ENCODE peak calls at places on chromosome 10, in nine cellular contexts. One of them, this sample, is unnamed.

GRCh38 chr10:17989908-17990767 is 38.4 kb downstream of the SLC39A12 start:
- DNase-seq in dorsolateral prefrontal cortex: no peak
- DNase-seq in endodermal cell: no peak
- DNase-seq in Calu3: no peak
- DNase-seq in cardiac muscle cell: peak; percentile 45
- DNase-seq in GM13976: peak; percentile 58
- DNase-seq in fibroblast of the aortic adventitia: peak; percentile 65
- DNase-seq in mammary epithelial cell: peak; percentile 84
- DNase-seq in left ventricle myocardium inferior: no peak
- DNase-seq in this sample: no peak

GRCh38 chr10:88515235-88515634 is 67.9 kb downstream of the RNLS start:
- DNase-seq in Calu3: no peak
- DNase-seq in GM13976: no peak
- DNase-seq in mammary epithelial cell: no peak
- DNase-seq in dorsolateral prefrontal cortex: no peak
- DNase-seq in cardiac muscle cell: no peak
- DNase-seq in endodermal cell: no peak
- DNase-seq in left ventricle myocardium inferior: no peak
- DNase-seq in fibroblast of the aortic adventitia: no peak
- DNase-seq in this sample: no peak

GRCh38 chr10:127405221-127405620 is 143.9 kb upstream of the NPS start:
- DNase-seq in endodermal cell: no peak
- DNase-seq in cardiac muscle cell: peak; percentile 49
- DNase-seq in Calu3: no peak
- DNase-seq in mammary epithelial cell: no peak
- DNase-seq in fibroblast of the aortic adventitia: peak; percentile 70
- DNase-seq in dorsolateral prefrontal cortex: no peak
- DNase-seq in GM13976: no peak
- DNase-seq in left ventricle myocardium inferior: no peak
- DNase-seq in this sample: no peak

GRCh38 chr10:100724531-100725027 is 20.8 kb upstream of the PAX2 start:
- DNase-seq in fibroblast of the aortic adventitia: no peak
- DNase-seq in cardiac muscle cell: no peak
- DNase-seq in mammary epithelial cell: no peak
- DNase-seq in left ventricle myocardium inferior: no peak
- DNase-seq in endodermal cell: peak; percentile 66
- DNase-seq in Calu3: no peak
- DNase-seq in dorsolateral prefrontal cortex: no peak
- DNase-seq in GM13976: no peak
- DNase-seq in this sample: no peak

GRCh38 chr10:114686013-114686412 is 27.9 kb upstream of the ABLIM1 start:
- DNase-seq in endodermal cell: no peak
- DNase-seq in fibroblast of the aortic adventitia: no peak
- DNase-seq in cardiac muscle cell: no peak
- DNase-seq in Calu3: no peak
- DNase-seq in dorsolateral prefrontal cortex: no peak
- DNase-seq in mammary epithelial cell: peak; percentile 56
- DNase-seq in left ventricle myocardium inferior: no peak
- DNase-seq in GM13976: no peak
- DNase-seq in this sample: no peak

GRCh38 chr10:127374074-127374680 is 174.9 kb upstream of the NPS start:
- DNase-seq in cardiac muscle cell: no peak
- DNase-seq in endodermal cell: no peak
- DNase-seq in left ventricle myocardium inferior: no peak
- DNase-seq in Calu3: no peak
- DNase-seq in fibroblast of the aortic adventitia: no peak
- DNase-seq in dorsolateral prefrontal cortex: no peak
- DNase-seq in GM13976: no peak
- DNase-seq in mammary epithelial cell: no peak
- DNase-seq in this sample: no peak

GRCh38 chr10:113844091-113844490 is 9.8 kb downstream of the DCLRE1A start:
- DNase-seq in cardiac muscle cell: no peak
- DNase-seq in Calu3: no peak
- DNase-seq in mammary epithelial cell: no peak
- DNase-seq in left ventricle myocardium inferior: no peak
- DNase-seq in fibroblast of the aortic adventitia: no peak
- DNase-seq in dorsolateral prefrontal cortex: no peak
- DNase-seq in endodermal cell: no peak
- DNase-seq in GM13976: no peak
- DNase-seq in this sample: no peak

GRCh38 chr10:25113231-25114035 is 61.4 kb upstream of the GPR158 start:
- DNase-seq in Calu3: peak; percentile 89
- DNase-seq in left ventricle myocardium inferior: peak; percentile 61
- DNase-seq in mammary epithelial cell: peak; percentile 91
- DNase-seq in cardiac muscle cell: peak; percentile 95
- DNase-seq in endodermal cell: peak; percentile 94
- DNase-seq in dorsolateral prefrontal cortex: peak; percentile 61
- DNase-seq in GM13976: peak; percentile 60
- DNase-seq in fibroblast of the aortic adventitia: peak; percentile 78
- DNase-seq in this sample: peak; percentile 60

GRCh38 chr10:121282797-121283515 is 315.3 kb downstream of the FGFR2 start:
- DNase-seq in dorsolateral prefrontal cortex: no peak
- DNase-seq in mammary epithelial cell: no peak
- DNase-seq in left ventricle myocardium inferior: no peak
- DNase-seq in Calu3: no peak
- DNase-seq in endodermal cell: no peak
- DNase-seq in cardiac muscle cell: no peak
- DNase-seq in GM13976: no peak
- DNase-seq in fibroblast of the aortic adventitia: no peak
- DNase-seq in this sample: no peak

GRCh38 chr10:89652971-89653370 is 7.9 kb upstream of the PANK1 start:
- DNase-seq in mammary epithelial cell: no peak
- DNase-seq in fibroblast of the aortic adventitia: no peak
- DNase-seq in left ventricle myocardium inferior: no peak
- DNase-seq in GM13976: no peak
- DNase-seq in Calu3: no peak
- DNase-seq in endodermal cell: no peak
- DNase-seq in dorsolateral prefrontal cortex: no peak
- DNase-seq in cardiac muscle cell: no peak
- DNase-seq in this sample: no peak

GRCh38 chr10:42866115-42866995 is 83.8 kb downstream of the BMS1 start:
- DNase-seq in mammary epithelial cell: peak; percentile 57
- DNase-seq in cardiac muscle cell: peak; percentile 82
- DNase-seq in Calu3: peak; percentile 87
- DNase-seq in fibroblast of the aortic adventitia: peak; percentile 74
- DNase-seq in dorsolateral prefrontal cortex: peak; percentile 69
- DNase-seq in endodermal cell: peak; percentile 94
- DNase-seq in GM13976: peak; percentile 73
- DNase-seq in left ventricle myocardium inferior: peak; percentile 80
- DNase-seq in this sample: peak; percentile 68

GRCh38 chr10:75261813-75262725 is 26.3 kb upstream of the COMTD1 start:
- DNase-seq in mammary epithelial cell: no peak
- DNase-seq in endodermal cell: no peak
- DNase-seq in left ventricle myocardium inferior: no peak
- DNase-seq in Calu3: no peak
- DNase-seq in fibroblast of the aortic adventitia: no peak
- DNase-seq in cardiac muscle cell: no peak
- DNase-seq in GM13976: no peak
- DNase-seq in dorsolateral prefrontal cortex: no peak
- DNase-seq in this sample: no peak

GRCh38 chr10:45003432-45004000 is 2.8 kb downstream of the ZNF22 start:
- DNase-seq in fibroblast of the aortic adventitia: no peak
- DNase-seq in GM13976: no peak
- DNase-seq in Calu3: no peak
- DNase-seq in left ventricle myocardium inferior: no peak
- DNase-seq in cardiac muscle cell: no peak
- DNase-seq in mammary epithelial cell: no peak
- DNase-seq in dorsolateral prefrontal cortex: no peak
- DNase-seq in endodermal cell: no peak
- DNase-seq in this sample: no peak

GRCh38 chr10:45004661-45005060 is 3.9 kb downstream of the ZNF22 start:
- DNase-seq in mammary epithelial cell: no peak
- DNase-seq in endodermal cell: no peak
- DNase-seq in cardiac muscle cell: no peak
- DNase-seq in fibroblast of the aortic adventitia: no peak
- DNase-seq in Calu3: no peak
- DNase-seq in left ventricle myocardium inferior: no peak
- DNase-seq in GM13976: no peak
- DNase-seq in dorsolateral prefrontal cortex: no peak
- DNase-seq in this sample: no peak

GRCh38 chr10:45000138-45000763 is 472 bp upstream of the ZNF22 start:
- DNase-seq in dorsolateral prefrontal cortex: no peak
- DNase-seq in mammary epithelial cell: no peak
- DNase-seq in GM13976: no peak
- DNase-seq in fibroblast of the aortic adventitia: peak; percentile 95
- DNase-seq in endodermal cell: peak; percentile 53
- DNase-seq in Calu3: no peak
- DNase-seq in cardiac muscle cell: peak; percentile 90
- DNase-seq in left ventricle myocardium inferior: peak; percentile 89
- DNase-seq in this sample: no peak

GRCh38 chr10:45000764-45001381 is at the start of gene ZNF22:
- DNase-seq in dorsolateral prefrontal cortex: peak; percentile 58
- DNase-seq in fibroblast of the aortic adventitia: peak; percentile 59
- DNase-seq in endodermal cell: peak; percentile 86
- DNase-seq in cardiac muscle cell: peak; percentile 85
- DNase-seq in GM13976: peak; percentile 80
- DNase-seq in left ventricle myocardium inferior: peak; percentile 73
- DNase-seq in mammary epithelial cell: peak; percentile 44
- DNase-seq in Calu3: peak; percentile 57
- DNase-seq in this sample: peak; percentile 83

GRCh38 chr10:45001382-45002148 is 842 bp downstream of the ZNF22 start:
- DNase-seq in endodermal cell: peak; percentile 74
- DNase-seq in fibroblast of the aortic adventitia: peak; percentile 80
- DNase-seq in GM13976: peak; percentile 74
- DNase-seq in cardiac muscle cell: peak; percentile 83
- DNase-seq in dorsolateral prefrontal cortex: no peak
- DNase-seq in mammary epithelial cell: peak; percentile 78
- DNase-seq in left ventricle myocardium inferior: peak; percentile 78
- DNase-seq in Calu3: peak; percentile 68
- DNase-seq in this sample: no peak
- TF ChIP-seq CTCF in endodermal cell: peak; percentile 45
- TF ChIP-seq CTCF in fibroblast of the aortic adventitia: peak; percentile 46
- TF ChIP-seq CTCF in GM13976: no peak
- TF ChIP-seq CTCF in cardiac muscle cell: peak; percentile 24
- TF ChIP-seq CTCF in dorsolateral prefrontal cortex: peak; percentile 27
- TF ChIP-seq CTCF in mammary epithelial cell: peak; percentile 25
- TF ChIP-seq CTCF in left ventricle myocardium inferior: peak; percentile 41
- TF ChIP-seq CTCF in Calu3: no peak
- TF ChIP-seq CTCF in this sample: no peak

DNA sequence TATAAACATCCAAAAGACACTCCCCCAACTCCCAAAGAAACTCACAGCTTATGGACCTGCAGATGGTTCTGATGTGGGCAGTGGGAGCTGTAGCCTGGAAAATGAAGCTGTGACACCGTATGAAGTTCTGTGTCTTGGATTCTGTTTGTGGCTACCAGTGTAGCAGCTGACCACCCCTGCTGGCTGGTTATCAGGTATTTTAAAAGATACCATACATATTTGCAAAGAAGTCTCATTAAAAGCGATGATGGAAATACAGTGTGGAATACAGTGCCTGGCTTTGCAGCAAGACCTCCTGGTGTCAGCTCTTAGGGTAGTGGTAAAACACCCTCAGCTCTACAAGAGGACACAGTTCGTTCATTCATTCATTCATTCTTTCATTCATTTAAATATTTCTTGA is 194.3 kb upstream of the PRKCQ start:
- DNase-seq in left ventricle myocardium inferior: no peak
- DNase-seq in mammary epithelial cell: no peak
- DNase-seq in cardiac muscle cell: no peak
- DNase-seq in dorsolateral prefrontal cortex: no peak
- DNase-seq in endodermal cell: no peak
- DNase-seq in GM13976: no peak
- DNase-seq in fibroblast of the aortic adventitia: no peak
- DNase-seq in Calu3: no peak
- DNase-seq in this sample: no peak
- TF ChIP-seq CTCF in left ventricle myocardium inferior: no peak
- TF ChIP-seq CTCF in mammary epithelial cell: no peak
- TF ChIP-seq CTCF in cardiac muscle cell: no peak
- TF ChIP-seq CTCF in dorsolateral prefrontal cortex: no peak
- TF ChIP-seq CTCF in endodermal cell: no peak
- TF ChIP-seq CTCF in GM13976: no peak
- TF ChIP-seq CTCF in fibroblast of the aortic adventitia: no peak
- TF ChIP-seq CTCF in Calu3: no peak
- TF ChIP-seq CTCF in this sample: no peak

GRCh38 chr10:44464503-44464902 is 79.6 kb upstream of the CXCL12 start:
- DNase-seq in Calu3: no peak
- DNase-seq in fibroblast of the aortic adventitia: peak; percentile 18
- DNase-seq in cardiac muscle cell: no peak
- DNase-seq in GM13976: no peak
- DNase-seq in dorsolateral prefrontal cortex: no peak
- DNase-seq in left ventricle myocardium inferior: no peak
- DNase-seq in mammary epithelial cell: no peak
- DNase-seq in endodermal cell: no peak
- DNase-seq in this sample: no peak
- TF ChIP-seq CTCF in Calu3: no peak
- TF ChIP-seq CTCF in fibroblast of the aortic adventitia: peak; percentile 36
- TF ChIP-seq CTCF in cardiac muscle cell: peak; percentile 9
- TF ChIP-seq CTCF in GM13976: no peak
- TF ChIP-seq CTCF in dorsolateral prefrontal cortex: no peak
- TF ChIP-seq CTCF in left ventricle myocardium inferior: no peak
- TF ChIP-seq CTCF in mammary epithelial cell: no peak
- TF ChIP-seq CTCF in endodermal cell: peak; percentile 62
- TF ChIP-seq CTCF in this sample: peak; percentile 39

DNA sequence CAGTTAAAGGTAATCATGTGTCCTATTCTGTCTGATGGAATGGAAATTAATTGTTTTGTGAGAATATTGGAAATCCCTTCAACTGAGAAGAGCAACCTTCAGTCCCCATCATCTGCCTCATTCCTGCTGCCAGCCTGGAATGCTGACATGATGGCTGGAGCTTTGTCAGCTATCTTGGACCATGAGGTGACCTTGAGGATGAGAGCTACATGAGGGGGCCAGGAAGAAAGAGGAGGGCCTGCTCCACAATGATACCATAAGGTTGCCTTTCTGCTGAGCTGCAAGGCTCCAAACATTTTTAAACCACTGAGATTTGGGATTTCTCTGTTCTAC is 40.7 kb upstream of the C10orf71 start:
- DNase-seq in cardiac muscle cell: no peak
- DNase-seq in Calu3: no peak
- DNase-seq in left ventricle myocardium inferior: no peak
- DNase-seq in dorsolateral prefrontal cortex: no peak
- DNase-seq in mammary epithelial cell: no peak
- DNase-seq in GM13976: no peak
- DNase-seq in fibroblast of the aortic adventitia: no peak
- DNase-seq in endodermal cell: no peak
- DNase-seq in this sample: no peak
- TF ChIP-seq CTCF in cardiac muscle cell: no peak
- TF ChIP-seq CTCF in Calu3: no peak
- TF ChIP-seq CTCF in left ventricle myocardium inferior: no peak
- TF ChIP-seq CTCF in dorsolateral prefrontal cortex: no peak
- TF ChIP-seq CTCF in mammary epithelial cell: no peak
- TF ChIP-seq CTCF in GM13976: no peak
- TF ChIP-seq CTCF in fibroblast of the aortic adventitia: no peak
- TF ChIP-seq CTCF in endodermal cell: no peak
- TF ChIP-seq CTCF in this sample: no peak

This sample was measured in mesothelial cell of epicardium.